ENCODE peak calls at places on chromosomes 16 and 17, in five cellular contexts. P is A549, O is tibial nerve, Y is HCT116, I is IMR-90. A is an unnamed sample.

GRCh38 chr16:67760206-67760605 is 41.1 kb upstream of the GFOD2 start:
- DNase-seq in P (no peak), O (no peak), Y (no peak), I (no peak), A (no peak)

GRCh38 chr17:51035436-51035835 is 85.2 kb downstream of the SPAG9 start:
- DNase-seq in P (no peak), O (no peak), Y (no peak), I (peak; percentile 91), A (no peak)

GRCh38 chr16:9039208-9039607 is 52.2 kb upstream of the HAPSTR1 start:
- DNase-seq in P (no peak), O (no peak), Y (no peak), I (peak; percentile 55), A (no peak)

GRCh38 chr16:81616321-81617020 is 162.6 kb upstream of the PLCG2 start:
- DNase-seq in P (no peak), O (no peak), Y (no peak), I (peak; percentile 63), A (no peak)

GRCh38 chr16:24045641-24046040 is 209.9 kb downstream of the PRKCB start:
- DNase-seq in P (peak; percentile 29), O (no peak), Y (no peak), I (no peak), A (no peak)

GRCh38 chr16:53094013-53094630 is 39.3 kb downstream of the CHD9 start:
- DNase-seq in P (peak; percentile 41), O (no peak), Y (no peak), I (no peak), A (no peak)

GRCh38 chr17:63699638-63700527 is at the start of gene LIMD2:
- DNase-seq in P (peak; percentile 69), O (no peak), Y (no peak), I (no peak), A (no peak)

GRCh38 chr17:6165806-6166205 is 95.6 kb downstream of the WSCD1 start:
- DNase-seq in P (no peak), O (no peak), Y (no peak), I (no peak), A (no peak)

GRCh38 chr16:5461574-5461973 is 364.0 kb upstream of the EEF2KMT start:
- DNase-seq in P (no peak), O (no peak), Y (no peak), I (no peak), A (no peak)

GRCh38 chr17:81434681-81435417 is 39.6 kb downstream of the BAHCC1 start:
- DNase-seq in P (no peak), O (no peak), Y (no peak), I (no peak), A (no peak)

GRCh38 chr17:81432873-81433451 is 37.7 kb downstream of the BAHCC1 start:
- DNase-seq in P (no peak), O (no peak), Y (no peak), I (no peak), A (no peak)

GRCh38 chr17:81431545-81432482 is 36.6 kb downstream of the BAHCC1 start:
- DNase-seq in P (no peak), O (no peak), Y (no peak), I (no peak), A (no peak)

GRCh38 chr17:81434079-81434478 is 38.8 kb downstream of the BAHCC1 start:
- DNase-seq in P (no peak), O (peak; percentile 34), Y (no peak), I (no peak), A (no peak)

GRCh38 chr17:81433656-81434055 is 38.4 kb downstream of the BAHCC1 start:
- DNase-seq in P (no peak), O (no peak), Y (no peak), I (no peak), A (no peak)
- H3K9me3 ChIP-seq in P (no peaks in the 10 kb centered on the region), O (no peaks in the 10 kb centered on the region), Y (no peaks in the 10 kb centered on the region), I (no peaks in the 10 kb centered on the region), A (no peaks in the 10 kb centered on the region)

DNA sequence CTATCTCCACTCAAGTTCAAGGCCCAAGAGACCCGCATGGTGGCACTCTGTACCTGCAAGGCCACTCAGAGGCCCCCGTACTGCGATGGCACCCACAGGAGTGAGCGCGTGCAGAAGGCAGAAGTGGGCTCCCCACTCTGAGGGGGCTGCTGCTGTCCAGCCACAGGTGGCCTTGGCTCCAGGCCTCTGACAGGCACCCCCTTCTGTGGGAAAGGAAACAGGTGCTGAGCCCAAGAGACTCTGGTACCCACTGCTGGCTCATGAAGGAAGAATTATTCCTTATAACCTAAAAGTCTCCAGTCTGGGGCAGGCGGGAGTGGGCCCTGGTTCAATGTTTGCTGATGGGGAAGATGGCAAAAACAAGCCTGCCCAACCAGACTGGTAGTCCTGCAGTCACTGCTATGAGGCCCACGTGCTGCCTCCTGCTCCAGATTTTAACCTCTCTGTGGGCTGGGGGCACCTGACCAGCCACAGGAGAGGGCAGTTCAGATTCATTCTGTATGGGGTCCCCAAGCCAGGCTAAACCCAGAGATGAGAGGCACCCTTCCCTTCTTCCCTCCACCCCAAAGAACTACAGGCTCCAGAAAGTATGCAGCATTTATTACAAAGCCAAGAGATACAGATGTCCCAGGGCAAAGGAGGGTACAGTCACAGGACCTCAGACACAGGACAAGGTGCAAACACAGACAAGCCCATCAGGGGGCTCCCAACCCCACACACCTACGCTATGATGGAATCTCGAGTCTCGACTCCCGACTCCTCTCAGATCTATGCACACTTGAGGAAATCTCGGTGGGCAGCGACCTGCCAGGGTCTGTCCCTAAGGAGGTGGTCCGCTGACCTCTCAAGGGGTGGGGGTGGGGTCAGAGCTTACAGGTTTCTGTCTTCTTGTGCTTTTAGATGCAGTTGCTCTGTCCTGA is 3.4 kb downstream of the CISD3 start:
- DNase-seq in P (peak; percentile 75), O (no peak), Y (peak; percentile 24), I (no peak), A (no peak)
- TF ChIP-seq POLR2A in P (no peak), O (no peak), Y (peak; percentile 19), I (no peak), A (no peak)

GRCh38 chr17:76353599-76354316 is at the start of gene PRPSAP1:
- DNase-seq in P (peak; percentile 98), O (peak; percentile 65), Y (peak; percentile 93), I (peak; percentile 87), A (no peak)

GRCh38 chr17:76353004-76353598 is 615 bp downstream of the PRPSAP1 start:
- DNase-seq in P (peak; percentile 76), O (no peak), Y (no peak), I (no peak), A (no peak)

GRCh38 chr17:76354317-76354729 is 607 bp upstream of the PRPSAP1 start:
- DNase-seq in P (no peak), O (no peak), Y (no peak), I (no peak), A (no peak)

GRCh38 chr17:76356803-76357456 is 3.2 kb upstream of the PRPSAP1 start:
- DNase-seq in P (no peak), O (no peak), Y (no peak), I (no peak), A (no peak)

DNA sequence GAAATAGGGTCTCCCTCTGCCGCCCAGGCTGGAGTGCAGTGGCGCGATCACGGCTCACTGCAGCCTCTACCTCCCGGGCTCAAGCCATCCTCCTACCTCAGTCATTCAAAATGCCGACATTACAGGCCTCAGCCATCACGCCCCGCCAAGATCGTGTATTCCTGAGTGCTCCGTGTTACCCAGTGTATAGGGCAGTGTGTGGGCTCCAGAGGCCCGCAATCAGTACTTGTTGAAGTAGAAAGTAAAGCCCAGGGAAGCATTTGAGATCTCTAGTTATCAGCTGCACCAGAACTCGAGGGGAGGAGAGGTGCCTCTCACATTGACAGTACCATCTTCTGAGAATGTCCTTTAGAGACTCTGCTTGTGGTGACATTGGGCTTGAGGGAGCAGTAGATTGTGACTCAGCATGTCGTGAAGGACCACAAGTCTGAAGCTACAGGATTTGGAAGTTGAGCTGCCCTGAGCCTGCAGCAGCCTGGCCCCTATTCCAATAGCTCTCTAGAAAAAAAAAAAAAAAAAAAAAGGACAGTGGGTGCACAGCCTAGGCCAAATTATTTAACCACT is 1.1 kb upstream of the PRPSAP1 start:
- DNase-seq in P (no peak), O (no peak), Y (no peak), I (no peak), A (no peak)
- H3K4me3 ChIP-seq in P (peak overlapping the region; percentile 83), O (no peak overlapping the region), Y (peak overlapping the region; percentile 93), I (no peak overlapping the region), A (no peak overlapping the region)

GRCh38 chr17:67750067-67750466 is 32.3 kb downstream of the NOL11 start:
- DNase-seq in P (no peak), O (no peak), Y (no peak), I (no peak), A (no peak)
- H3K9me3 ChIP-seq in P (no peaks in the 10 kb centered on the region), O (no peaks in the 10 kb centered on the region), Y (no peaks in the 10 kb centered on the region), I (no peaks in the 10 kb centered on the region), A (no peaks in the 10 kb centered on the region)

GRCh38 chr16:89727406-89728120 is 6.2 kb downstream of the ZNF276 start:
- DNase-seq in P (no peak), O (no peak), Y (no peak), I (no peak), A (no peak)
- TF ChIP-seq POLR2A in P (no peak), O (no peak), Y (no peak), I (no peak), A (no peak)

GRCh38 chr16:2713523-2713922 is 6.5 kb downstream of the PRSS27 start:
- DNase-seq in P (no peak), O (no peak), Y (no peak), I (no peak), A (no peak)

GRCh38 chr16:2716101-2716885 is 3.7 kb downstream of the PRSS27 start:
- DNase-seq in P (no peak), O (no peak), Y (no peak), I (no peak), A (no peak)

GRCh38 chr16:2715519-2715918 is 4.5 kb downstream of the PRSS27 start:
- DNase-seq in P (no peak), O (no peak), Y (no peak), I (peak; percentile 46), A (no peak)

GRCh38 chr16:2713985-2714774 is 5.8 kb downstream of the PRSS27 start:
- DNase-seq in P (no peak), O (no peak), Y (no peak), I (no peak), A (no peak)

GRCh38 chr16:2715064-2715463 is 5.0 kb downstream of the PRSS27 start:
- DNase-seq in P (no peak), O (no peak), Y (no peak), I (no peak), A (no peak)
- H3K4me3 ChIP-seq in P (no peak overlapping the region), O (no peak overlapping the region), Y (no peak overlapping the region), I (no peak overlapping the region), A (no peak overlapping the region)

DNA sequence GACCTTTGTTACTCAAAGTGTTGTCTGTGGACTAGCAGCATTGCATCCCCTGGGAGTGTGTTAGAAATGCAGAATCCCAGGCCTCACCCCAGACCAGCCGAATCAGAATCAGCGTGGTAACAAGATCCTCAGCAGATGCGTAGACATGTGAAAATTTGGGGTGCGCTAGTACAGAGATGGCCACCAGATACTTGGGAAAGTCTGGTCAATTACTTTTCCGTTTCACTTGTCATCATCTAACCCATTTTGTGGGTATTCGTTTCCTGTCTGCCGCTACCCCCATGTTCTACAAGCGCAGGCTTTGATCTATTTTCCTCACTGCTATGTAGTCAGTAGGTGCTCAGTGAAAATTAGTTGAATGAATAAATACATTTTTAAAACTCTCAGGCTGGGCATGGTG is 33.1 kb upstream of the HERPUD1 start:
- DNase-seq in P (no peak), O (no peak), Y (no peak), I (no peak), A (no peak)
- H3K9me3 ChIP-seq in P (no peaks in the 10 kb centered on the region), O (no peaks in the 10 kb centered on the region), Y (no peaks in the 10 kb centered on the region), I (no peaks in the 10 kb centered on the region), A (no peaks in the 10 kb centered on the region)

A was measured in vagina.